ENCODE peak calls at places on chromosomes 11 and 22, in five cellular contexts. E is fibroblast of lung, G is adipocyte, M is psoas muscle, Z is prostate gland. B is an unnamed sample.
A peak's percentile ranks its signal among the peaks of the same experiment; 100 is the strongest.

GRCh38 chr11:60455531-60456042 is at the start of gene MS4A1:
- DNase-seq in Z (no peak), G (no peak), E (no peak), M (no peak), B (no peak)

GRCh38 chr11:128039140-128040021 is 548.0 kb downstream of the ETS1 start:
- DNase-seq in E (peak; percentile 98), Z (peak; percentile 48), M (peak; percentile 52), G (peak; percentile 85), B (no peak)

GRCh38 chr11:35248558-35249323 is 109.8 kb downstream of the CD44 start:
- DNase-seq in G (peak; percentile 21), E (no peak), Z (no peak), M (no peak), B (no peak)

GRCh38 chr11:1129143-1129665 is 28.5 kb upstream of the MUC5AC start:
- DNase-seq in Z (no peak), M (no peak), G (no peak), E (no peak), B (peak; percentile 33)

GRCh38 chr11:13862845-13863392 is 99.6 kb upstream of the SPON1 start:
- DNase-seq in Z (no peak), E (no peak), G (peak; percentile 8), M (no peak), B (no peak)

GRCh38 chr11:8092587-8093424 is 11.8 kb downstream of the TUB start:
- DNase-seq in E (peak; percentile 57), Z (peak; percentile 43), M (peak; percentile 56), G (peak; percentile 88), B (peak; percentile 78)

GRCh38 chr22:35985361-35985760 is 43.3 kb downstream of the RBFOX2 start:
- DNase-seq in E (no peak), M (no peak), Z (no peak), G (no peak), B (no peak)

GRCh38 chr22:47355776-47356432 is 593.5 kb downstream of the TBC1D22A start:
- DNase-seq in M (no peak), G (no peak), Z (no peak), E (no peak), B (no peak)

GRCh38 chr11:92978226-92979111 is 9.0 kb downstream of the MTNR1B start:
- DNase-seq in Z (no peak), E (peak; percentile 48), M (no peak), G (no peak), B (no peak)

GRCh38 chr11:10392680-10393079 is 62.4 kb upstream of the AMPD3 start:
- DNase-seq in E (peak; percentile 91), Z (no peak), G (peak; percentile 78), M (no peak), B (no peak)

GRCh38 chr11:69524991-69525411 is 43.5 kb downstream of the LINC01488 start:
- DNase-seq in G (no peak), M (no peak), E (no peak), Z (no peak), B (peak; percentile 71)

GRCh38 chr11:63553759-63554158 is 9.4 kb downstream of the PLAAT2 start:
- DNase-seq in E (peak; percentile 46), Z (no peak), M (no peak), G (no peak), B (no peak)

GRCh38 chr11:34188181-34188580 is 82.8 kb downstream of the NAT10 start:
- DNase-seq in E (no peak), G (no peak), Z (no peak), M (no peak), B (no peak)

GRCh38 chr22:23036684-23037428 is 33.5 kb upstream of the GNAZ start:
- DNase-seq in M (no peak), G (peak; percentile 23), E (peak; percentile 9), Z (no peak), B (no peak)

GRCh38 chr11:86551286-86551685 is 121.1 kb downstream of the ME3 start:
- DNase-seq in Z (peak; percentile 48), E (peak; percentile 98), G (peak; percentile 75), M (no peak), B (no peak)

GRCh38 chr11:16126361-16126760 is 230.0 kb downstream of the SOX6 start:
- DNase-seq in M (no peak), G (no peak), Z (no peak), E (peak; percentile 51), B (no peak)

GRCh38 chr11:74094393-74094792 is 76.4 kb downstream of the C2CD3 start:
- DNase-seq in E (no peak), Z (no peak), G (no peak), M (no peak), B (no peak)

GRCh38 chr11:19895776-19896175 is 183.1 kb downstream of the NAV2 start:
- DNase-seq in M (no peak), G (no peak), E (no peak), Z (no peak), B (no peak)

GRCh38 chr22:33785283-33785991 is 134.8 kb downstream of the LARGE1 start:
- DNase-seq in G (peak; percentile 66), M (no peak), Z (no peak), E (peak; percentile 73), B (no peak)

GRCh38 chr11:35288817-35289541 is 130.4 kb downstream of the SLC1A2 start:
- DNase-seq in G (peak; percentile 80), Z (no peak), M (no peak), E (peak; percentile 87), B (no peak)

GRCh38 chr11:6357222-6357621 is 33.1 kb upstream of the SMPD1 start:
- DNase-seq in E (peak; percentile 95), Z (no peak), G (peak; percentile 93), M (peak; percentile 69), B (peak; percentile 87)

GRCh38 chr11:124717786-124718634 is 21.7 kb upstream of the NRGN start:
- DNase-seq in Z (no peak), M (peak; percentile 37), E (peak; percentile 52), G (peak; percentile 37), B (peak; percentile 64)

GRCh38 chr11:117589024-117589423 is 208.0 kb downstream of the DSCAML1 start:
- DNase-seq in Z (no peak), E (no peak), G (no peak), M (no peak), B (no peak)

GRCh38 chr11:35507688-35508087 is 17.7 kb downstream of the PAMR1 start:
- DNase-seq in E (no peak), G (no peak), Z (no peak), M (no peak), B (no peak)

GRCh38 chr11:28834877-28835276 is 726.7 kb downstream of the METTL15 start:
- DNase-seq in G (peak; percentile 69), M (no peak), E (peak; percentile 95), Z (no peak), B (no peak)

GRCh38 chr11:20634044-20634443 is 34.6 kb downstream of the SLC6A5 start:
- DNase-seq in E (no peak), G (no peak), Z (no peak), M (no peak), B (no peak)

GRCh38 chr11:44409558-44410236 is 99.8 kb upstream of the ALX4 start:
- DNase-seq in E (no peak), M (no peak), G (no peak), Z (no peak), B (no peak)

GRCh38 chr11:9716275-9717039 is 52.6 kb downstream of the SWAP70 start:
- DNase-seq in Z (no peak), M (no peak), G (peak; percentile 27), E (peak; percentile 92), B (no peak)

GRCh38 chr22:19307872-19308271 is 16.4 kb upstream of the CLTCL1 start:
- DNase-seq in Z (no peak), M (no peak), E (no peak), G (no peak), B (no peak)

GRCh38 chr22:40541300-40541699 is 95.2 kb downstream of the MRTFA start:
- DNase-seq in G (no peak), E (no peak), M (no peak), Z (no peak), B (no peak)

GRCh38 chr11:63762662-63763505 is 5.7 kb downstream of the ZFTA start:
- DNase-seq in E (peak; percentile 54), M (peak; percentile 52), G (no peak), Z (no peak), B (peak; percentile 83)

DNA sequence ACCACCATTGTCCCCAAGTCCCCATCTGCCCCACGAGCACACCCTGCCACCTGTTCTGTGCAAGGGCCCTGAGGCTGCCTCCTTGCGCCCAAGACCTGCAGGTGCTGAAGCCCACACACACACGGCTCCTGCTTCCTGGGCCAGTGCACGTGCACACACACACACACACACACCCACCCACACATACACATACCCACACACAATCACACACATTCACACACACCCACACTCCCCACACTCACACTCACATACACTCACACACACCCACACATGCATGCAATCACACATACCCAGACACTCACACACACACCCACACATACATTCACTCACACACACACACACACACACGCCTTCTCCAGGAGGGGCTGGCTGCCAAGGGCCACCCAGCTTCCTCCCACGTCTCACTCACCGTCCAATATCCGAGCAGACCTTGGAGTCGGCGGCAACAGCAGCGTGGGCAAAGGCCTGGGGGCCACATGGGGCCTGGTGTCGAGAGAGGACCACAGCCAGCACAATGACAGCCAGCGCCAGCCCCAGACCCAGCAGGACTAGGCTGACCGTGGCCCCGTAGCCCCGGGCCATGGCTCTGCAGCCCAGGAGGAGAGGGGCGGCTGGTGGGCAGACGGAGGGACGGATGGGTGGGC is 616 bp downstream of the GGT5 start:
- DNase-seq in M (peak; percentile 32), Z (no peak), G (no peak), E (peak; percentile 61), B (peak; percentile 78)
- H3K4me3 ChIP-seq in M (peak overlapping the region; percentile 44), Z (peak overlapping the region; percentile 16), G (peak overlapping the region; percentile 90), E (no peak overlapping the region), B (no peak overlapping the region)

GRCh38 chr11:2398664-2399355 is 1.7 kb upstream of the TSSC4 start:
- DNase-seq in Z (no peak), G (no peak), M (no peak), E (no peak), B (no peak)
- H3K4me3 ChIP-seq in Z (no peak overlapping the region), G (peak overlapping the region; percentile 85), M (peak overlapping the region; percentile 86), E (no peak overlapping the region), B (no peak overlapping the region)

GRCh38 chr11:66050581-66051231 is 1.5 kb upstream of the SF3B2 start:
- DNase-seq in G (no peak), Z (no peak), E (no peak), M (no peak), B (no peak)

GRCh38 chr11:66051371-66051765 is 796 bp upstream of the SF3B2 start:
- DNase-seq in M (no peak), Z (no peak), G (no peak), E (no peak), B (no peak)

GRCh38 chr11:66047541-66048365 is 1.2 kb downstream of the GAL3ST3 start:
- DNase-seq in G (peak; percentile 26), E (peak; percentile 50), M (no peak), Z (no peak), B (peak; percentile 68)

GRCh38 chr11:66046901-66047300 is 2.1 kb downstream of the GAL3ST3 start:
- DNase-seq in E (no peak), M (no peak), Z (no peak), G (no peak), B (no peak)

GRCh38 chr11:66048525-66049313 is at the start of gene GAL3ST3:
- DNase-seq in Z (no peak), E (no peak), G (no peak), M (no peak), B (peak; percentile 76)
- H3K4me3 ChIP-seq in Z (no peak within 1 kb of the TSS), E (no peak within 1 kb of the TSS), G (no peak within 1 kb of the TSS), M (peak within 1 kb of the TSS; percentile 22), B (no peak within 1 kb of the TSS)

DNA sequence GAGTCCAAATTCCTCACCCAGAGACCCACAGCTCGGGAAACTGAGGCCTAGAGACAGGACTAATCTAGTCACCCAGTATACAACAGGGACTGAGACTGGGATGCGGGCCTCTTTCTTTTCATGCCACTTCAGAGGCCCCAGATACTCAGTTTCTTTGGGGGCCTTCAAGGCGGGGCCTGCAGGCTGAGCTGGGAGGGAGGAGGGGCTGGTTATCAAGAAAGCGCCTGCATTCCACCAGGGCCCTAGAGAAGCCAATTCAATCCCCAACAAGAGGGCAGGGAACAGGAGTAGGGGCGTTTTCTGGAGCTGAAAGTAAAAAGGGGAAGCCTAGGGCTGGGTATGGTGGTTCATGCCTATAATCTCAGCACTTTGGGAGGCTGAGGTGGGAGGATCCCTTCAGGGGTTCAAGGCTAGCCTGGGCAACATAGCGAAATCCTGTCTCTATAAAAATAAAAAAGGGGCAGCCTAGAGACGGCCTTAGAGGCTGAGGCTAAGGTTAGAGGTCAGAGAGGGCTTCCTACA is 1.6 kb downstream of the ATG2A start:
- DNase-seq in G (no peak), E (no peak), M (no peak), Z (no peak), B (no peak)
- H3K4me3 ChIP-seq in G (peak overlapping the region; percentile 95), E (peak overlapping the region; percentile 93), M (peak overlapping the region; percentile 91), Z (no peak overlapping the region), B (no peak overlapping the region)